ENCODE peak calls at places on chromosomes 7 and 10, in four cellular contexts. X is GM12878, C is K562, V is IMR-90. B is an unnamed sample.

GRCh38 chr10:16662889-16663288 is 141.2 kb upstream of the C1QL3 start:
- DNase-seq in X (no peak), C (no peak), V (no peak), B (no peak)

GRCh38 chr7:151781161-151781845 is 95.6 kb downstream of the PRKAG2 start:
- DNase-seq in X (no peak), C (no peak), V (no peak), B (no peak)

GRCh38 chr7:152761116-152761748 is 1.7 kb downstream of the ACTR3B start:
- DNase-seq in X (no peak), C (no peak), V (peak), B (no peak)

GRCh38 chr10:29102233-29102632 is 186.6 kb upstream of the LYZL1 start:
- DNase-seq in X (no peak), C (no peak), V (no peak), B (no peak)

GRCh38 chr7:87627634-87627994 is 584 bp upstream of the RUNDC3B start:
- DNase-seq in X (no peak), C (no peak), V (no peak), B (peak)

GRCh38 chr10:79202188-79203013 is 133.6 kb downstream of the ZMIZ1 start:
- DNase-seq in X (no peak), C (peak), V (peak), B (peak)

GRCh38 chr10:79444243-79445119 is 943 bp downstream of the ZCCHC24 start:
- DNase-seq in X (no peak), C (peak), V (peak), B (peak)

GRCh38 chr10:60732240-60733188 is 45.8 kb upstream of the CDK1 start:
- DNase-seq in X (no peak), C (no peak), V (no peak), B (no peak)

GRCh38 chr7:20651960-20652544 is 36.6 kb downstream of the ABCB5 start:
- DNase-seq in X (no peak), C (peak), V (no peak), B (peak)

GRCh38 chr10:133446979-133447378 is 6.8 kb upstream of the SCART1 start:
- DNase-seq in X (no peak), C (no peak), V (no peak), B (no peak)

GRCh38 chr7:149811221-149811620 is 27.0 kb upstream of the ZNF862 start:
- DNase-seq in X (no peak), C (peak), V (peak), B (peak)

GRCh38 chr10:90856261-90856660 is 1.6 kb downstream of the HTR7 start:
- DNase-seq in X (no peak), C (no peak), V (no peak), B (no peak)

GRCh38 chr10:112981553-112981952 is 31.5 kb downstream of the TCF7L2 start:
- DNase-seq in X (peak), C (no peak), V (no peak), B (no peak)

GRCh38 chr10:75400769-75401568 is 595 bp downstream of the ZNF503 start:
- DNase-seq in X (no peak), C (peak), V (peak), B (peak)

GRCh38 chr7:99607548-99607947 is 9.2 kb upstream of the ZSCAN25 start:
- DNase-seq in X (no peak), C (no peak), V (no peak), B (no peak)

GRCh38 chr10:5552376-5553321 is 27.9 kb downstream of the CALML3 start:
- DNase-seq in X (no peak), C (no peak), V (no peak), B (no peak)

GRCh38 chr7:75813084-75813483 is 522 bp downstream of the CCL24 start:
- DNase-seq in X (no peak), C (no peak), V (peak), B (no peak)

GRCh38 chr10:78314651-78315050 is 281.0 kb downstream of the RPS24 start:
- DNase-seq in X (no peak), C (no peak), V (no peak), B (no peak)

GRCh38 chr7:80463272-80463920 is 48.5 kb downstream of the GNAT3 start:
- DNase-seq in X (no peak), C (no peak), V (peak), B (no peak)

GRCh38 chr7:45657136-45657889 is 83.1 kb downstream of the ADCY1 start:
- DNase-seq in X (no peak), C (no peak), V (no peak), B (no peak)

GRCh38 chr10:132274581-132274980 is 33.2 kb downstream of the STK32C start:
- DNase-seq in X (no peak), C (no peak), V (no peak), B (no peak)

GRCh38 chr7:48299580-48300169 is 128.4 kb downstream of the ABCA13 start:
- DNase-seq in X (peak), C (peak), V (peak), B (peak)

GRCh38 chr10:82463614-82464013 is 588.6 kb downstream of the NRG3 start:
- DNase-seq in X (no peak), C (no peak), V (no peak), B (no peak)

GRCh38 chr10:47438857-47439474 is 44.9 kb downstream of the ANXA8 start:
- DNase-seq in X (no peak), C (no peak), V (peak), B (peak)

GRCh38 chr10:49562893-49563292 is 24.0 kb upstream of the ERCC6 start:
- DNase-seq in X (no peak), C (no peak), V (peak), B (no peak)

GRCh38 chr7:47153571-47153970 is 428.3 kb downstream of the TNS3 start:
- DNase-seq in X (no peak), C (no peak), V (no peak), B (no peak)

GRCh38 chr10:78523453-78523852 is 489.8 kb downstream of the RPS24 start:
- DNase-seq in X (no peak), C (no peak), V (no peak), B (no peak)

GRCh38 chr10:77601488-77601887 is 36.1 kb downstream of the KCNMA1 start:
- DNase-seq in X (no peak), C (no peak), V (peak), B (peak)

GRCh38 chr7:39952378-39952777 is 2.3 kb downstream of the CDK13 start:
- DNase-seq in X (no peak), C (no peak), V (peak), B (no peak)

GRCh38 chr7:90391488-90391887 is 11.8 kb upstream of the CLDN12 start:
- DNase-seq in X (no peak), C (no peak), V (no peak), B (no peak)

GRCh38 chr7:131231381-131232220 is 96.1 kb upstream of the MKLN1 start:
- DNase-seq in X (peak), C (no peak), V (peak), B (peak)

GRCh38 chr10:50577681-50578350 is 45.9 kb downstream of the SGMS1 start:
- DNase-seq in X (no peak), C (peak), V (peak), B (no peak)

GRCh38 chr10:60148266-60148840 is 241.3 kb downstream of the ANK3 start:
- DNase-seq in X (no peak), C (no peak), V (peak), B (peak)

GRCh38 chr7:2862831-2863361 is 18.8 kb upstream of the GNA12 start:
- DNase-seq in X (no peak), C (no peak), V (peak), B (no peak)

GRCh38 chr10:48316236-48316635 is 9.8 kb downstream of the MAPK8 start:
- DNase-seq in X (no peak), C (no peak), V (no peak), B (no peak)

GRCh38 chr7:127838816-127839415 is 186.9 kb downstream of the SND1 start:
- DNase-seq in X (no peak), C (peak), V (peak), B (no peak)

GRCh38 chr7:2247141-2247985 is 5.3 kb downstream of the NUDT1 start:
- DNase-seq in X (no peak), C (peak), V (no peak), B (no peak)

GRCh38 chr10:90592903-90593302 is 264.9 kb downstream of the HTR7 start:
- DNase-seq in X (peak), C (peak), V (peak), B (peak)

GRCh38 chr7:148701414-148701813 is 2.7 kb downstream of the CUL1 start:
- DNase-seq in X (no peak), C (no peak), V (peak), B (peak)
- TF ChIP-seq ELK1 in X (no peak), C (no peak), V (no peak), B (no peak)

DNA sequence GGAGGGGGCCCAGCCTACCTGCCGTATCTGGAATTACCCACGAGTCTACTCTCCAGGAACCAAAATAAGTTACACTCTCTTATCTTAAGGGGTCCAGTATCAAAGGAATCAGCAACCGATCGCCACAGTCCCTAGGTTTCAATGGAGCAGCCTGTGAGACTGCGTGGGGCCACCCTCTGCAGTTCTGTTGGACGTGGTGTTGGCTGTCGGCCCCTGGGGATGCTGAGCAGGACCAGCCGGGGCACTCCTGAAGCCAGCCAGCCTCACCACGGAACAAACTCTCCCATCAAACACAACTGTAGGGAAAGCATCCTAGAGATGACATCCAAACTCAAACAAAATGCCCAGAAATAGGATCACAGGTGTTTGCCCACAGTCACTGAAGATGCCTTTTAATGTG is 25.5 kb upstream of the ABLIM1 start:
- DNase-seq in X (no peak), C (no peak), V (no peak), B (no peak)
- H3K4me3 ChIP-seq in X (no peak), C (no peak), V (no peak), B (peak)

GRCh38 chr7:51035696-51036095 is 253.0 kb upstream of the GRB10 start:
- DNase-seq in X (no peak), C (no peak), V (peak), B (no peak)

GRCh38 chr7:51031791-51032484 is 249.2 kb upstream of the GRB10 start:
- DNase-seq in X (no peak), C (no peak), V (no peak), B (no peak)

GRCh38 chr7:51033722-51034530 is 251.2 kb upstream of the GRB10 start:
- DNase-seq in X (no peak), C (no peak), V (no peak), B (no peak)

GRCh38 chr7:51031216-51031615 is 248.5 kb upstream of the GRB10 start:
- DNase-seq in X (no peak), C (no peak), V (no peak), B (no peak)

DNA sequence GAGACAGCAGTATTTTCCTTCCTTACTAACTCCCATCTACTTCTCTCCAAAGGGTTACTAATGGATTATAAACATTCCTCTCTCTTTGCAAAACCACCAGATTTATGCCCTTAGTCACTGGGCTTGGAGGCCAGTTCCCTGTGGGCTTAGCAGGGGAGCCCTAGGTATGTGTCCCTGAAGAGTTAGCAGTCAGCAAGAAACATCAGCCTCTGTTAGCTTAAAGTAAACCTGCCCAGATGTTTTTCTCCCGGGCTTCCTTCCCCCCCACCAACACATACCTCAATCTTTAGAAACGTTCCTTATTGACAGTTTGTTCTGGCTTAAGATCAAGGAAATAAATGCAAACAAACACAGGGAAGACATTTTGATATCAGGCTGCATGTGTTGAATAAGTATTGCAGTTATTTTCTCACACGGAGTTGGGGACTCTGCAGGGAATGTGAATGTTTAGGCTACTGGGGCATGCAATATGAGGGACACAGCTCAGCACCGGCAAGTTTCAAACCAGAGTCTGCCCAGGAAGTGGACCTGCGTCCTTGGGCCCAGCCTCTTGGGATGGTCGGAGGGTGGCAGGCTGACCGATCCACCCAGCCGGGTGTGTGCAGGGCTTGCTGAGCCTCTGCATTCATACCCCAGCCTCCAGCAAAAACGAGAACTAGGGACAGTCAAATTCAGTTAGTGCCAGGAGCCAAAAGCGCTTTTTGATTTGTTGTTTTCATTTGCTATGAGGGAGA is 252.0 kb upstream of the GRB10 start:
- DNase-seq in X (no peak), C (no peak), V (peak), B (peak)
- TF ChIP-seq ELK1 in X (no peak), C (no peak), V (no peak), B (no peak)

GRCh38 chr10:70679498-70679897 is 7.2 kb downstream of the ADAMTS14 start:
- DNase-seq in X (no peak), C (no peak), V (peak), B (no peak)
- H3K4me3 ChIP-seq in X (no peak), C (no peak), V (no peak), B (no peak)

GRCh38 chr7:94338921-94339371 is 55.7 kb upstream of the COL1A2 start:
- DNase-seq in X (no peak), C (peak), V (peak), B (no peak)

GRCh38 chr7:94336009-94336408 is 58.7 kb upstream of the COL1A2 start:
- DNase-seq in X (no peak), C (no peak), V (peak), B (no peak)

GRCh38 chr7:94333810-94334209 is 60.9 kb upstream of the COL1A2 start:
- DNase-seq in X (no peak), C (no peak), V (peak), B (no peak)

GRCh38 chr7:94332571-94332970 is 62.1 kb upstream of the COL1A2 start:
- DNase-seq in X (no peak), C (no peak), V (no peak), B (no peak)

GRCh38 chr7:94335586-94335985 is 59.1 kb upstream of the COL1A2 start:
- DNase-seq in X (no peak), C (no peak), V (peak), B (no peak)
- TF ChIP-seq ELK1 in X (no peak), C (no peak), V (no peak), B (no peak)

B was measured in A549.